ENCODE peak calls at places on chromosomes 7 and 10, in five cellular contexts. One of them, this sample, is unnamed.

GRCh38 chr10:22280078-22280477 is 36.1 kb upstream of the COMMD3 start:
- DNase-seq in cardiac muscle cell: no peak
- DNase-seq in A549: no peak
- DNase-seq in mammary epithelial cell: no peak
- DNase-seq in BE2C: no peak
- DNase-seq in this sample: no peak

GRCh38 chr7:69782917-69783684 is 184.8 kb downstream of the AUTS2 start:
- DNase-seq in BE2C: no peak
- DNase-seq in cardiac muscle cell: peak; percentile 90
- DNase-seq in mammary epithelial cell: no peak
- DNase-seq in A549: no peak
- DNase-seq in this sample: peak; percentile 90

GRCh38 chr7:38335490-38336135 is 62.2 kb upstream of the TARP start:
- DNase-seq in cardiac muscle cell: peak; percentile 90
- DNase-seq in BE2C: peak; percentile 90
- DNase-seq in mammary epithelial cell: peak; percentile 75
- DNase-seq in A549: peak; percentile 89
- DNase-seq in this sample: peak; percentile 91

GRCh38 chr10:57336339-57336738 is 931.4 kb downstream of the IPMK start:
- DNase-seq in mammary epithelial cell: no peak
- DNase-seq in BE2C: no peak
- DNase-seq in A549: no peak
- DNase-seq in cardiac muscle cell: no peak
- DNase-seq in this sample: no peak

GRCh38 chr7:118068-118802 is 74.1 kb upstream of the FAM20C start:
- DNase-seq in mammary epithelial cell: no peak
- DNase-seq in BE2C: no peak
- DNase-seq in cardiac muscle cell: no peak
- DNase-seq in A549: no peak
- DNase-seq in this sample: no peak

GRCh38 chr10:6014241-6014761 is 37.0 kb upstream of the IL15RA start:
- DNase-seq in A549: peak; percentile 40
- DNase-seq in mammary epithelial cell: peak; percentile 32
- DNase-seq in BE2C: peak; percentile 26
- DNase-seq in cardiac muscle cell: peak; percentile 73
- DNase-seq in this sample: peak; percentile 49

GRCh38 chr7:101631224-101631714 is 2.2 kb upstream of the MYL10 start:
- DNase-seq in A549: no peak
- DNase-seq in cardiac muscle cell: peak; percentile 29
- DNase-seq in mammary epithelial cell: peak; percentile 67
- DNase-seq in BE2C: no peak
- DNase-seq in this sample: peak; percentile 79

GRCh38 chr7:55387062-55387965 is 22.2 kb downstream of the LANCL2 start:
- DNase-seq in A549: peak; percentile 44
- DNase-seq in mammary epithelial cell: peak; percentile 11
- DNase-seq in cardiac muscle cell: peak; percentile 9
- DNase-seq in BE2C: no peak
- DNase-seq in this sample: peak; percentile 66

GRCh38 chr7:143073556-143073955 is 21.4 kb downstream of the OR6V1 start:
- DNase-seq in A549: no peak
- DNase-seq in cardiac muscle cell: no peak
- DNase-seq in mammary epithelial cell: no peak
- DNase-seq in BE2C: no peak
- DNase-seq in this sample: no peak

GRCh38 chr7:46317256-46317655 is 396.2 kb upstream of the IGFBP3 start:
- DNase-seq in cardiac muscle cell: peak; percentile 14
- DNase-seq in BE2C: no peak
- DNase-seq in mammary epithelial cell: no peak
- DNase-seq in A549: no peak
- DNase-seq in this sample: no peak

GRCh38 chr10:126598009-126598408 is 72.5 kb downstream of the C10orf90 start:
- DNase-seq in cardiac muscle cell: peak; percentile 55
- DNase-seq in A549: peak; percentile 49
- DNase-seq in BE2C: peak; percentile 72
- DNase-seq in mammary epithelial cell: peak; percentile 26
- DNase-seq in this sample: peak; percentile 48

GRCh38 chr7:106793015-106793651 is 71.9 kb upstream of the PIK3CG start:
- DNase-seq in A549: peak; percentile 38
- DNase-seq in BE2C: peak; percentile 37
- DNase-seq in mammary epithelial cell: peak; percentile 12
- DNase-seq in cardiac muscle cell: peak; percentile 40
- DNase-seq in this sample: no peak

GRCh38 chr7:147913239-147913638 is 677.3 kb upstream of the C7orf33 start:
- DNase-seq in cardiac muscle cell: no peak
- DNase-seq in A549: no peak
- DNase-seq in BE2C: no peak
- DNase-seq in mammary epithelial cell: no peak
- DNase-seq in this sample: no peak

GRCh38 chr7:103127006-103127405 is 21.9 kb downstream of the NAPEPLD start:
- DNase-seq in A549: no peak
- DNase-seq in mammary epithelial cell: no peak
- DNase-seq in cardiac muscle cell: no peak
- DNase-seq in BE2C: no peak
- DNase-seq in this sample: no peak

DNA sequence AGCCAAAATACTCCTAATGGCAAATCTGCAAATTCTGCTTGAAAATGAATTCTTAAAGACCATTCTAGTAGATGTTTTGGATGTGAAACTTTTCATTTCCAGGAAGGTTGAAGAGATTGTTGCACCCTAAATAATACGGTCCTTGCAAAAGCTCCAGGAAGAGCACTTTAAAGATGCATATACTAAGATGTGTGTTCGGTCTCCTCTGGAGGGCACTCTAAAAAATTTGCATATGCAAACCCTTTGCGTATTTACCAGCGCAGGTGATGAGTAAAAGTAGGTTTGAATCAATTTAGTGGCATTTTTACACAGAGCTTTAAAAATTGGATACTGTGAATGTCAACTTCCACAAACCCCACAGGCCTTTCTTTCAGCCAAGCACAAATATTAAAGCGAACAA is 378.1 kb upstream of the SORCS1 start:
- DNase-seq in mammary epithelial cell: no peak
- DNase-seq in cardiac muscle cell: no peak
- DNase-seq in A549: no peak
- DNase-seq in BE2C: no peak
- DNase-seq in this sample: no peak
- H3K4me3 ChIP-seq in mammary epithelial cell: no peak overlapping the region
- H3K4me3 ChIP-seq in cardiac muscle cell: no peak overlapping the region
- H3K4me3 ChIP-seq in A549: no peak overlapping the region
- H3K4me3 ChIP-seq in BE2C: no peak overlapping the region
- H3K4me3 ChIP-seq in this sample: no peak overlapping the region

DNA sequence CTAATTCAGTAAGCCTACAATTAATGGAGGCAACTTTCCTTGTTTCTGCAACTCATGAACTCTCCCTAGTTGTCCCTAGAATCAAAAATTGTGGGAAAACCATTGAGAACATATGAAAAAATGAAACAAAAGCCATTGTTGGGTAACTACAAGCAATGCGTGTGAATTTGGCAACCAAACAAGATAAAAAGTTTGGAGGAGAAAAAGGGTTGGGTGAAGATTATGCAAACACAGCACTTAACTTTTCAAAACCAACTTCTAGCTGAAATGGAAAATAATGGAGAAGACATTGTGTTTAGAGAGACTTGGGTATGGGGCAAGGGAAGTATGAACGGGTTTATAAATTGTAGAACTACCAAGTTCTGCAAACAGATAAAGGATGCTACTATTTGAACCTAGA is 88.9 kb upstream of the SVIL start:
- DNase-seq in A549: no peak
- DNase-seq in cardiac muscle cell: peak; percentile 83
- DNase-seq in BE2C: no peak
- DNase-seq in mammary epithelial cell: no peak
- DNase-seq in this sample: no peak
- H3K4me1 ChIP-seq in A549: no peaks in the 10 kb centered on the region
- H3K4me1 ChIP-seq in cardiac muscle cell: peaks cover 59% of the 10 kb centered on the region
- H3K4me1 ChIP-seq in BE2C: peaks cover 9% of the 10 kb centered on the region
- H3K4me1 ChIP-seq in mammary epithelial cell: no peaks in the 10 kb centered on the region
- H3K4me1 ChIP-seq in this sample: no peaks in the 10 kb centered on the region

GRCh38 chr10:44937201-44938005 is 22.2 kb upstream of the RASSF4 start:
- DNase-seq in mammary epithelial cell: no peak
- DNase-seq in A549: no peak
- DNase-seq in BE2C: no peak
- DNase-seq in cardiac muscle cell: peak; percentile 40
- DNase-seq in this sample: no peak
- H3K4me3 ChIP-seq in mammary epithelial cell: no peak overlapping the region
- H3K4me3 ChIP-seq in A549: no peak overlapping the region
- H3K4me3 ChIP-seq in BE2C: no peak overlapping the region
- H3K4me3 ChIP-seq in cardiac muscle cell: no peak overlapping the region
- H3K4me3 ChIP-seq in this sample: no peak overlapping the region

GRCh38 chr10:124611738-124612137 is 132.4 kb downstream of the FAM53B start:
- DNase-seq in cardiac muscle cell: no peak
- DNase-seq in BE2C: no peak
- DNase-seq in mammary epithelial cell: no peak
- DNase-seq in A549: no peak
- DNase-seq in this sample: no peak

GRCh38 chr10:124612611-124613498 is 131.3 kb downstream of the FAM53B start:
- DNase-seq in mammary epithelial cell: no peak
- DNase-seq in BE2C: peak; percentile 78
- DNase-seq in A549: peak; percentile 14
- DNase-seq in cardiac muscle cell: peak; percentile 56
- DNase-seq in this sample: peak; percentile 80

GRCh38 chr10:124616040-124616835 is 127.9 kb downstream of the FAM53B start:
- DNase-seq in A549: no peak
- DNase-seq in mammary epithelial cell: no peak
- DNase-seq in BE2C: no peak
- DNase-seq in cardiac muscle cell: no peak
- DNase-seq in this sample: no peak

GRCh38 chr10:124615259-124615658 is 128.9 kb downstream of the FAM53B start:
- DNase-seq in BE2C: no peak
- DNase-seq in mammary epithelial cell: no peak
- DNase-seq in A549: no peak
- DNase-seq in cardiac muscle cell: no peak
- DNase-seq in this sample: no peak

DNA sequence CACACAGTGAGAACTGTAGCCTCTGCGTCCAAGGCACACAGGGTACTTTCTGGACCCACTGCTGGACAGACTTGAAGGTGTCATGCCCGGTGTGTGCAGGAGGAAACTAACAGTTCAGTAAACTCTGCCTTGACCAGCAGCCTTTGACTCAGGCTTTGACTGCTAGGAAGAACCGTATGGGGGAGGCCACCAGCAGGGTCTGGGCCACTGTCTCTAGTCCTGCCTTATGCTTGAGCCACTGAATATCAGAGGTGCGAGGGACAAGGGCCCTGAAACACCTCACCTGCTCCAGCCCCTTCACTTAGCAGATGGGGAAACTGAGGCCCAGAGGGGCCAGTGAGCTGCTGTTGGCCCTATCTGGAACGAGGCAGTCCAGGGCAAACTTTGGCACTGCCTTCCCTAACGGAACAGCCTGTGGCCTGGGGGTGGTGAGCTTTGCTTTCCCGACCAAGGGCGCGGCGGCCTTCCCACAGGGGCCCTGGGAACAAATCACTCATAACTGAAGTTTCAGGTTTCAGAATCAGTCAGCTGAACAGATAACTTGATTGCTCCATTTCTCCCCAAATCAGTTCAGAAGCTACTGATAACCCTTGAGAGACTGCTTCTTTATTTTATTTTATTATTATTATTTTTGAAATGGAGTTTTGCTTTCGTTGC is 130.0 kb downstream of the FAM53B start:
- DNase-seq in mammary epithelial cell: no peak
- DNase-seq in BE2C: no peak
- DNase-seq in A549: no peak
- DNase-seq in cardiac muscle cell: no peak
- DNase-seq in this sample: no peak
- H3K4me1 ChIP-seq in mammary epithelial cell: peaks cover 8% of the 10 kb centered on the region
- H3K4me1 ChIP-seq in BE2C: peaks cover 8% of the 10 kb centered on the region
- H3K4me1 ChIP-seq in A549: peaks cover 4% of the 10 kb centered on the region
- H3K4me1 ChIP-seq in cardiac muscle cell: peaks cover 5% of the 10 kb centered on the region
- H3K4me1 ChIP-seq in this sample: peaks cover 11% of the 10 kb centered on the region

DNA sequence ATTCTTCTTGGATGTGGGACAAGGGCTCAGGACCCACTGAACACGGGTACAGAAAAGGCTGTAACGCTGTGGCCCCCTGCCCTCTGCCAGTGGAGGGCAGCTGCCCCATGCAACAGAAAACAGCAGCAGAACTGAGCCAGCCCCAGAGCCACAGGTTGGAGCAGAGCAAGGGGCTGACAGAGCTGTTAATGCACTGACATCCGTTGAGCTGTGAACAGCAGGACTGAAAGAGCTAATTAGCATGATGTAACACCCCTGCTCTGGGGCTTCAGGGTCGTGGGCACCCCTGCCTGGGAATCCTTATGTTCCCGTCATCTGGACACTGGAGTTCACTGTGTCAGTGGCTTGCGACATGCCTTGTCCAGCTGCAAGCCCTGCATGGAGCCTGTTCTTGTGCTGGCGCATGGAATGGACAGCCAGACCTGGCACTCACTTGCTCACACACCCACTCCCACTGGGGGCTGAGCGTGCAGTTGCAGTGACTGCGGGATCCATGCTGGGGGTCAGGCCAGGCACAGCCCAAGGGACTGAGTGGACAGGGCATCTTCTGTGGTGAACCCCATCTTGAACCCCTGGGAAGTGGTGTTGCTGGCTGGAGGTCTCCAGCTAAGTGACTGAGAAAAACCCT is 293.7 kb downstream of the DNAJB9 start:
- DNase-seq in A549: no peak
- DNase-seq in cardiac muscle cell: no peak
- DNase-seq in mammary epithelial cell: no peak
- DNase-seq in BE2C: no peak
- DNase-seq in this sample: no peak
- H3K4me3 ChIP-seq in A549: no peak overlapping the region
- H3K4me3 ChIP-seq in cardiac muscle cell: no peak overlapping the region
- H3K4me3 ChIP-seq in mammary epithelial cell: no peak overlapping the region
- H3K4me3 ChIP-seq in BE2C: no peak overlapping the region
- H3K4me3 ChIP-seq in this sample: no peak overlapping the region

DNA sequence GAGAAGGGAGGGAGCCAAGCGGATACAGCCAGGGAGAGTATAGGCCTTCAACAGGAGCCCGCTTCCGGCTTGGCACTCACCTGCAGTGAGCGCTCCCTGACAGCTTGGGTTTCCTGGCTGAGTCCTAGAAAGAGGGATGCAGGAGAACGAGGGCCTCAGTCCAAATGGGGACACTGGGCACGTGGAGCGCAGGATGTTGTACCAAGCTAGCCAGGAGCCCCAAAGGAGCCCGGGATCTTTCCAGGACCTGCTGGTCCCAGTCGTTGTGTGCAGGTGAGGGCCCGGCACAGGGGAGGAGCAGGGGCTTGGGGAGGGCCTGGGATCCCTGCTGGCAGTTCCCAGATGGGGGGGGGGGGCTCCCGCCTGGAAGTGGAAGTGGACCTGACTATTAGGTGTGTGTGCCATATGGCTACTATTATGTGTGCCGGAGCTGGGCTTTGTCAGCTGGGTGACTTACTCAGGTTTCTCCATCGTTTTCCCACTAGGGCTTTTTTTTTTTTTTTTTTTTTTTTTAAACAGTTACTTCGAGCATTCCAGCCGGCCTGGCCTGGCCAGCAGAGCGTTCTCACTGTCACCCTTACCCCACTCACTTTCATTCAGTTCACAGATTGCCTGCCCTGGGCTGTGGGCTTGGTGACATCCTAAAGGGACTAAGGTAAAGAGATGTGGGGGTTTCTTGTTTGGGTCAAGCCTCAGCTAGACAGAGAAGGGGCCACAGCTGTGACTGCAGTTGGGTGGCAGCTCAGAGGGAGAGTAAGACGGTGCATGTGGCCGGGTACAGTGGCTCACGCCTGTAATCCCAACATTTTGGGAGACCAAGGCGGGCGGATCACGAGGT is 3.8 kb downstream of the AGAP3 start:
- DNase-seq in BE2C: no peak
- DNase-seq in A549: no peak
- DNase-seq in cardiac muscle cell: no peak
- DNase-seq in mammary epithelial cell: no peak
- DNase-seq in this sample: no peak
- H3K4me1 ChIP-seq in BE2C: peaks cover 14% of the 10 kb centered on the region
- H3K4me1 ChIP-seq in A549: peaks cover 34% of the 10 kb centered on the region
- H3K4me1 ChIP-seq in cardiac muscle cell: peaks cover 22% of the 10 kb centered on the region
- H3K4me1 ChIP-seq in mammary epithelial cell: peaks cover 34% of the 10 kb centered on the region
- H3K4me1 ChIP-seq in this sample: peaks cover 21% of the 10 kb centered on the region